ENCODE peak calls at places on chromosomes 5 and 9, in six cellular contexts. W is transverse colon, I is mucosa of descending colon, H is K562, M is kidney epithelial cell, L is heart left ventricle. V is an unnamed sample.
A peak's percentile ranks its signal among the peaks of the same experiment; 100 is the strongest.

GRCh38 chr5:150024241-150024984 is 23.9 kb downstream of the HMGXB3 start:
- DNase-seq in W (no peak), I (no peak), H (no peak), M (no peak), L (no peak), V (no peak)

GRCh38 chr5:111076076-111076475 is 4.6 kb downstream of the TSLP start:
- DNase-seq in W (no peak), I (no peak), H (no peak), M (no peak), L (no peak), V (no peak)

GRCh38 chr5:159263569-159263905 is 447 bp downstream of the UBLCP1 start:
- DNase-seq in W (no peak), I (no peak), H (no peak), M (no peak), L (no peak), V (no peak)

GRCh38 chr5:95709967-95710650 is 21.0 kb upstream of the RHOBTB3 start:
- DNase-seq in W (no peak), I (no peak), H (no peak), M (no peak), L (no peak), V (peak; percentile 88)

GRCh38 chr9:76691761-76692313 is 72.4 kb upstream of the PCA3 start:
- DNase-seq in W (peak; percentile 38), I (no peak), H (no peak), M (no peak), L (no peak), V (no peak)

GRCh38 chr9:76453785-76454184 is 5.2 kb upstream of the GCNT1 start:
- DNase-seq in W (no peak), I (no peak), H (no peak), M (no peak), L (no peak), V (no peak)

GRCh38 chr9:97553141-97553540 is 51.7 kb downstream of the TMOD1 start:
- DNase-seq in W (no peak), I (no peak), H (no peak), M (no peak), L (no peak), V (no peak)

GRCh38 chr9:135255843-135256567 is 168.5 kb downstream of the OLFM1 start:
- DNase-seq in W (no peak), I (no peak), H (no peak), M (no peak), L (peak; percentile 48), V (no peak)

GRCh38 chr5:69225859-69226258 is 8.8 kb upstream of the CDK7 start:
- DNase-seq in W (no peak), I (no peak), H (no peak), M (no peak), L (no peak), V (no peak)

GRCh38 chr9:129688285-129689043 is 23.0 kb downstream of the PRRX2 start:
- DNase-seq in W (no peak), I (no peak), H (no peak), M (no peak), L (no peak), V (no peak)

GRCh38 chr5:121752149-121752548 is 99.5 kb upstream of the FTMT start:
- DNase-seq in W (no peak), I (no peak), H (no peak), M (no peak), L (no peak), V (no peak)

GRCh38 chr9:136006169-136006568 is 45.0 kb upstream of the UBAC1 start:
- DNase-seq in W (no peak), I (no peak), H (no peak), M (no peak), L (no peak), V (no peak)

GRCh38 chr9:71446499-71447411 is 321.6 kb downstream of the CEMIP2 start:
- DNase-seq in W (peak; percentile 20), I (peak; percentile 59), H (no peak), M (peak; percentile 16), L (peak; percentile 54), V (peak; percentile 54)

GRCh38 chr9:124222918-124223720 is 34.6 kb upstream of the NEK6 start:
- DNase-seq in W (peak; percentile 90), I (peak; percentile 89), H (no peak), M (no peak), L (peak; percentile 87), V (peak; percentile 85)

GRCh38 chr9:127991017-127991756 is 10.4 kb upstream of the EEIG1 start:
- DNase-seq in W (peak; percentile 87), I (peak; percentile 81), H (no peak), M (no peak), L (no peak), V (peak; percentile 27)

GRCh38 chr5:152124413-152125082 is 199.9 kb upstream of the GLRA1 start:
- DNase-seq in W (peak; percentile 14), I (peak; percentile 41), H (no peak), M (no peak), L (no peak), V (no peak)

GRCh38 chr5:125870271-125870670 is 552.9 kb upstream of the GRAMD2B start:
- DNase-seq in W (no peak), I (no peak), H (no peak), M (no peak), L (no peak), V (no peak)

GRCh38 chr5:150514708-150515211 is 6.8 kb downstream of the NDST1 start:
- DNase-seq in W (no peak), I (no peak), H (no peak), M (no peak), L (no peak), V (no peak)

GRCh38 chr9:74736635-74737034 is 151.1 kb downstream of the TRPM6 start:
- DNase-seq in W (no peak), I (no peak), H (no peak), M (no peak), L (no peak), V (no peak)

GRCh38 chr5:128876848-128877387 is 88.4 kb upstream of the SLC27A6 start:
- DNase-seq in W (no peak), I (no peak), H (no peak), M (no peak), L (no peak), V (no peak)

GRCh38 chr9:74570879-74571512 is 73.9 kb downstream of the RORB start:
- DNase-seq in W (no peak), I (no peak), H (peak; percentile 14), M (no peak), L (no peak), V (no peak)

GRCh38 chr5:83473344-83474169 is 2.0 kb downstream of the VCAN start:
- DNase-seq in W (peak; percentile 70), I (peak; percentile 74), H (peak; percentile 64), M (peak; percentile 95), L (peak; percentile 89), V (peak; percentile 78)

GRCh38 chr5:179312557-179313235 is 32.6 kb downstream of the ADAMTS2 start:
- DNase-seq in W (no peak), I (peak; percentile 1), H (no peak), M (no peak), L (peak; percentile 33), V (peak; percentile 5)

GRCh38 chr5:107293551-107293950 is 377.2 kb downstream of the EFNA5 start:
- DNase-seq in W (no peak), I (no peak), H (no peak), M (no peak), L (no peak), V (no peak)

GRCh38 chr5:107296572-107296971 is 374.2 kb downstream of the EFNA5 start:
- DNase-seq in W (no peak), I (no peak), H (no peak), M (no peak), L (no peak), V (no peak)

GRCh38 chr5:107294669-107295068 is 376.1 kb downstream of the EFNA5 start:
- DNase-seq in W (no peak), I (no peak), H (no peak), M (no peak), L (no peak), V (no peak)

GRCh38 chr5:107294151-107294550 is 376.6 kb downstream of the EFNA5 start:
- DNase-seq in W (no peak), I (no peak), H (no peak), M (no peak), L (no peak), V (no peak)

GRCh38 chr5:107295914-107296313 is 374.8 kb downstream of the EFNA5 start:
- DNase-seq in W (no peak), I (no peak), H (no peak), M (no peak), L (no peak), V (no peak)
- TF ChIP-seq CTCF in W (no peak), I (no peak), H (no peak), M (no peak), L (no peak), V (no peak)

GRCh38 chr9:121399883-121400607 is 30.0 kb upstream of the STOM start:
- DNase-seq in W (no peak), I (no peak), H (peak; percentile 43), M (peak; percentile 29), L (no peak), V (peak; percentile 54)

GRCh38 chr9:121394292-121394691 is 24.2 kb upstream of the STOM start:
- DNase-seq in W (no peak), I (no peak), H (no peak), M (no peak), L (no peak), V (no peak)

GRCh38 chr9:121395558-121395957 is 25.5 kb upstream of the STOM start:
- DNase-seq in W (no peak), I (no peak), H (no peak), M (no peak), L (no peak), V (no peak)

GRCh38 chr9:121398374-121398773 is 28.3 kb upstream of the STOM start:
- DNase-seq in W (no peak), I (no peak), H (no peak), M (peak; percentile 48), L (no peak), V (no peak)

GRCh38 chr9:121399126-121399882 is 29.3 kb upstream of the STOM start:
- DNase-seq in W (no peak), I (no peak), H (no peak), M (no peak), L (no peak), V (no peak)
- H3K4me3 ChIP-seq in W (no peak overlapping the region), I (no peak overlapping the region), H (no peak overlapping the region), M (no peak overlapping the region), L (no peak overlapping the region), V (no peak overlapping the region)

GRCh38 chr5:154196955-154197652 is 6.6 kb downstream of the GALNT10 start:
- DNase-seq in W (no peak), I (no peak), H (peak; percentile 74), M (no peak), L (no peak), V (peak; percentile 23)
- TF ChIP-seq CTCF in W (no peak), I (peak; percentile 8), H (no peak), M (peak; percentile 47), L (peak; percentile 44), V (no peak)

GRCh38 chr5:139685886-139686285 is 37.7 kb downstream of the CXXC5 start:
- DNase-seq in W (no peak), I (no peak), H (no peak), M (no peak), L (no peak), V (no peak)

GRCh38 chr5:139684350-139684880 is 36.3 kb downstream of the CXXC5 start:
- DNase-seq in W (no peak), I (no peak), H (no peak), M (no peak), L (no peak), V (no peak)

GRCh38 chr5:139683295-139684271 is 35.4 kb downstream of the CXXC5 start:
- DNase-seq in W (no peak), I (no peak), H (no peak), M (no peak), L (no peak), V (no peak)

GRCh38 chr5:139686356-139686918 is 38.3 kb downstream of the CXXC5 start:
- DNase-seq in W (no peak), I (no peak), H (no peak), M (no peak), L (no peak), V (no peak)

GRCh38 chr5:139684881-139685749 is 37.0 kb downstream of the CXXC5 start:
- DNase-seq in W (no peak), I (no peak), H (no peak), M (no peak), L (no peak), V (no peak)
- H3K4me3 ChIP-seq in W (no peak overlapping the region), I (no peak overlapping the region), H (no peak overlapping the region), M (no peak overlapping the region), L (no peak overlapping the region), V (no peak overlapping the region)

V was measured in Caco-2.